ENCODE peak calls at places on chromosomes 5 and 9, in four cellular contexts. L, M, H and V are unnamed samples.

GRCh38 chr9:87237337-87237736 is 260.3 kb upstream of the DAPK1 start:
- DNase-seq in L (no peak), M (no peak), H (no peak), V (no peak)

GRCh38 chr9:2765250-2765880 is 48.1 kb downstream of the KCNV2 start:
- DNase-seq in M (no peak), H (no peak), L (no peak), V (no peak)

GRCh38 chr9:137021574-137021978 is 6.5 kb downstream of the ABCA2 start:
- DNase-seq in H (no peak), L (no peak), M (no peak), V (no peak)

GRCh38 chr9:75054373-75055001 is 26.4 kb upstream of the CARNMT1 start:
- DNase-seq in M (no peak), H (no peak), L (no peak), V (no peak)

GRCh38 chr9:93525476-93525875 is 50.9 kb upstream of the PHF2 start:
- DNase-seq in H (no peak), L (no peak), M (peak; percentile 30), V (no peak)

GRCh38 chr5:134566181-134566740 is 40.8 kb downstream of the JADE2 start:
- DNase-seq in L (no peak), M (no peak), H (no peak), V (no peak)

GRCh38 chr5:157479612-157480510 is 19.8 kb downstream of the NIPAL4 start:
- DNase-seq in M (no peak), L (no peak), H (no peak), V (no peak)

GRCh38 chr9:98081477-98082219 is 25.1 kb downstream of the NANS start:
- DNase-seq in H (no peak), L (no peak), M (peak; percentile 35), V (no peak)

GRCh38 chr5:39517800-39518199 is 93.0 kb upstream of the DAB2 start:
- DNase-seq in H (no peak), L (no peak), M (no peak), V (no peak)

GRCh38 chr5:76367623-76368366 is 35.3 kb upstream of the IQGAP2 start:
- DNase-seq in M (peak; percentile 59), H (peak; percentile 49), L (no peak), V (no peak)

GRCh38 chr9:68538200-68538599 is 2.5 kb downstream of the TMEM252 start:
- DNase-seq in M (no peak), H (no peak), L (no peak), V (peak; percentile 38)